ENCODE peak calls at places on chromosomes 11 and 22, in ten cellular contexts. D is H9; R is mammary epithelial cell; B is ovary; C is A673; V is esophagus squamous epithelium; S is fibroblast of lung; K is pancreas; G is keratinocyte; A is CD8-positive, alpha-beta memory T cell. W is an unnamed sample. For H3K27me3, the result is how much of the 10 kb centered on the place peaks cover.

GRCh38 chr11:34669458-34669857 is 48.6 kb downstream of the EHF start:
- DNase-seq in B (no peak), D (no peak), R (no peak), C (no peak), G (no peak), A (no peak), S (no peak), V (no peak), K (no peak), W (no peak)

GRCh38 chr11:17473071-17473744 is 3.4 kb downstream of the ABCC8 start:
- DNase-seq in R (peak), A (no peak), S (peak), D (peak), V (no peak), K (no peak), C (peak), G (no peak), B (no peak), W (no peak)

GRCh38 chr11:68009391-68010000 is 631 bp upstream of the ALDH3B1 start:
- DNase-seq in B (peak), K (no peak), D (no peak), S (peak), R (peak), G (no peak), V (no peak), A (no peak), C (no peak), W (no peak)

GRCh38 chr11:1298695-1299492 is 10.5 kb downstream of the TOLLIP start:
- DNase-seq in D (peak), A (no peak), B (peak), K (peak), R (peak), S (peak), G (peak), V (no peak), C (peak), W (peak)

GRCh38 chr11:83945953-83946352 is 659.8 kb upstream of the CCDC90B start:
- DNase-seq in R (no peak), A (no peak), C (no peak), S (no peak), G (no peak), B (no peak), D (no peak), V (no peak), K (no peak), W (no peak)

GRCh38 chr11:61172888-61173287 is 11.7 kb upstream of the VPS37C start:
- DNase-seq in R (no peak), D (no peak), A (no peak), S (no peak), V (no peak), K (no peak), C (no peak), B (no peak), G (no peak), W (no peak)

GRCh38 chr11:10902301-10902700 is 44.4 kb upstream of the ZBED5 start:
- DNase-seq in R (no peak), C (no peak), V (no peak), K (no peak), A (no peak), S (peak), G (no peak), B (no peak), D (no peak), W (no peak)

GRCh38 chr11:130781906-130782305 is 134.4 kb downstream of the SNX19 start:
- DNase-seq in A (no peak), K (no peak), R (peak), V (no peak), G (no peak), S (peak), D (no peak), C (peak), B (no peak), W (no peak)

GRCh38 chr11:117064275-117064674 is 34.0 kb downstream of the SIK3 start:
- DNase-seq in V (no peak), G (no peak), C (no peak), A (no peak), S (peak), B (no peak), R (peak), K (no peak), D (no peak), W (no peak)

GRCh38 chr11:35539781-35540281 is 14.4 kb upstream of the PAMR1 start:
- DNase-seq in K (no peak), D (no peak), G (no peak), V (no peak), C (no peak), B (peak), R (peak), S (peak), A (no peak), W (no peak)

GRCh38 chr11:130827697-130828377 is 88.4 kb downstream of the SNX19 start:
- DNase-seq in V (no peak), S (peak), C (peak), G (no peak), A (no peak), R (peak), D (peak), B (peak), K (peak), W (no peak)

GRCh38 chr11:120256178-120256577 is 16.2 kb downstream of the POU2F3 start:
- DNase-seq in V (no peak), K (no peak), S (no peak), R (no peak), B (no peak), A (no peak), G (no peak), D (no peak), C (no peak), W (no peak)

GRCh38 chr11:3128356-3129180 is 36.5 kb downstream of the OSBPL5 start:
- DNase-seq in D (no peak), R (no peak), G (no peak), B (no peak), V (no peak), S (no peak), K (no peak), C (no peak), A (no peak), W (peak)

GRCh38 chr11:125329786-125330185 is 165.2 kb downstream of the PKNOX2 start:
- DNase-seq in V (no peak), K (no peak), G (no peak), D (no peak), C (no peak), A (no peak), R (no peak), B (no peak), S (no peak), W (no peak)

GRCh38 chr11:130786987-130787688 is 129.1 kb downstream of the SNX19 start:
- DNase-seq in K (peak), C (no peak), B (no peak), A (no peak), G (no peak), S (peak), V (no peak), R (peak), D (no peak), W (no peak)

GRCh38 chr22:30310881-30311771 is 15.6 kb downstream of the TBC1D10A start:
- DNase-seq in K (peak), A (no peak), B (peak), G (no peak), C (no peak), V (no peak), S (peak), R (peak), D (no peak), W (peak)

DNA sequence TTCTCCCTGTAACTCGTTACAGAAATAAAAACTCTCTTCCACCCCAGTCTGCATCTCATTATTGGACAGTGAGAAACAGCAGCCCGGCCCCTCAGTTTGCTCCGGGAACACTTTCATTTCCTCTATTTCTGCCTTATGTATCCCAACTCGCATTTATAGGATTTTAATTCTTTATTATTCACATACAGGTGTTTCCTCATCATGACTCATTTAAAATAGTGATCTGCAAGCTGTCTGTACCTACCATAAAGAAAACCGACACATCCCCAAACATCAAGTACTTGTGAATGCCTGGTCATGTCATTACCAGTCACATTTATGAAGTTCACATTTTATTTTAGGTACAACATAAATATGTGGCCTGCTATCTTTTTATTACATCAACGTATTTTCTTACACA is 42.7 kb downstream of the PIWIL3 start:
- DNase-seq in V (no peak), C (no peak), G (no peak), A (no peak), D (no peak), B (no peak), K (no peak), R (peak), S (no peak), W (no peak)
- H3K27me3 ChIP-seq in V (under half), C (under half), G (under half), A (under half), D (under half), B (under half), K (under half), R (under half), S (under half), W (under half)

GRCh38 chr22:27041745-27042144 is 384.4 kb downstream of the MIAT start:
- DNase-seq in S (no peak), G (no peak), C (no peak), D (no peak), A (no peak), K (no peak), V (no peak), R (no peak), B (no peak), W (no peak)
- H3K27me3 ChIP-seq in S (under half), G (under half), C (under half), D (under half), A (under half), K (under half), V (under half), R (under half), B (under half), W (under half)

DNA sequence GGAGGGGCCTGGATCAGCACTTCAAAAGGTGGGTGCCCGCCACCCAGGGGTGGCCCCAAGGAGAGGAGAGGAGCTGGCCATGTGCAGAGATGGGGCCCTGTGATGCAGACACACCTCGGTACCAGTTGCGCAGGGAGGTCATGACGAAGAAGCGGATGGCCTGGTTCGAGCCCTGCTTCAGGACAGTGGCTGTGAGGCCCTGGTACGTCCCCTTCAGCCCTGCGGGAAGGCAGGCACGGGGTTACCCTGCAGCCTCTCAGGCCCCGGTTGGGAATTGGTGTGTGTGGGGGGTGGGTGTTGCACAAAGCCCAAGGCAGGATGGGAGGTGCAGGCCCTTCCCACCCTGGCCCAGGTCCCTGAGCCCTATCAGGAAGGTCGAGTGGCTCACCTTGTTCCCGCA is 1.8 kb downstream of the SLC25A1 start:
- DNase-seq in K (no peak), B (no peak), V (no peak), R (no peak), A (no peak), D (no peak), C (no peak), S (no peak), G (no peak), W (no peak)
- H3K27me3 ChIP-seq in K (under half), B (under half), V (under half), R (under half), A (under half), D (under half), C (under half), S (under half), G (under half), W (under half)

DNA sequence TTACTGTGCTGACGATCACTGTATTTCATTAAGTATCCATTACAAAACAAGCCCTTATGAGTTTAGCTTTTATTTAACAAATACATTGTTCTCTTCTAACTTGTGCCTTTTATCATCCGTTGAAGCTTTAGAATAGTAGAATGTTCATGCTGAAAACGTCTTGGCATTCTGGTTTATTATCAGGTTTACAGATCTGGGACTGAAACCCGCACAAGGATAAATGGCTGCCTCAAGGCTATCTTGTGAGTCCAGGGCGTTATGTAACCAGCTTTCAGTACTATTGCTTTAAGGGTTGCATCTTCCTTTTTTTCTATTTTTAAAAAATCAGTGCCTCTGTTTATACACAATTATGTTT is 66.6 kb upstream of the PRODH start:
- DNase-seq in R (no peak), A (no peak), S (no peak), B (no peak), G (no peak), V (no peak), K (no peak), C (no peak), D (no peak), W (no peak)
- H3K27me3 ChIP-seq in R (under half), A (under half), S (under half), B (under half), G (under half), V (half or more), K (under half), C (under half), D (under half), W (under half)

W was measured in lower lobe of right lung.